ENCODE peak calls at places on chromosome 22, in ten cellular contexts. I, Q, Y, T, V, G, F, M, N and A are unnamed samples.

GRCh38 chr22:41366323-41367014 is 15.3 kb upstream of the TEF start:
- DNase-seq in I (no peak), Q (no peak), Y (no peak), T (no peak), V (no peak), G (no peak), F (no peak), M (no peak), N (no peak), A (no peak)

GRCh38 chr22:20212754-20213699 is 55.1 kb downstream of the RTN4R start:
- DNase-seq in I (no peak), Q (no peak), Y (peak; percentile 31), T (no peak), V (no peak), G (no peak), F (no peak), M (no peak), N (no peak), A (no peak)

GRCh38 chr22:33023119-33023827 is 34.9 kb downstream of the SYN3 start:
- DNase-seq in I (peak; percentile 52), Q (no peak), Y (peak; percentile 44), T (no peak), V (no peak), G (no peak), F (no peak), M (no peak), N (no peak), A (peak; percentile 12)

GRCh38 chr22:28435271-28435825 is 244.3 kb downstream of the TTC28 start:
- DNase-seq in I (no peak), Q (no peak), Y (no peak), T (no peak), V (peak; percentile 49), G (no peak), F (no peak), M (no peak), N (no peak), A (no peak)

GRCh38 chr22:17154971-17155370 is 4.1 kb downstream of the HDHD5 start:
- DNase-seq in I (no peak), Q (no peak), Y (no peak), T (no peak), V (no peak), G (no peak), F (no peak), M (no peak), N (no peak), A (no peak)

GRCh38 chr22:42268852-42269406 is 1.5 kb downstream of the TCF20 start:
- DNase-seq in I (no peak), Q (no peak), Y (no peak), T (no peak), V (no peak), G (no peak), F (no peak), M (no peak), N (no peak), A (no peak)

GRCh38 chr22:21796863-21797262 is 61.3 kb upstream of the YPEL1 start:
- DNase-seq in I (no peak), Q (no peak), Y (no peak), T (no peak), V (no peak), G (no peak), F (no peak), M (no peak), N (no peak), A (no peak)

GRCh38 chr22:39414377-39414776 is 14.8 kb downstream of the TAB1 start:
- DNase-seq in I (no peak), Q (no peak), Y (peak; percentile 31), T (no peak), V (peak; percentile 32), G (no peak), F (no peak), M (no peak), N (no peak), A (no peak)

GRCh38 chr22:27598792-27599191 is 202.8 kb downstream of the MN1 start:
- DNase-seq in I (no peak), Q (no peak), Y (no peak), T (no peak), V (no peak), G (no peak), F (no peak), M (no peak), N (no peak), A (no peak)

GRCh38 chr22:25829808-25830777 is 88.1 kb downstream of the MYO18B start:
- DNase-seq in I (no peak), Q (no peak), Y (no peak), T (no peak), V (no peak), G (no peak), F (no peak), M (no peak), N (no peak), A (no peak)

GRCh38 chr22:19818264-19819208 is 36.1 kb downstream of the GNB1L start:
- DNase-seq in I (no peak), Q (no peak), Y (no peak), T (no peak), V (no peak), G (no peak), F (no peak), M (no peak), N (no peak), A (no peak)

GRCh38 chr22:36772451-36772850 is 3.5 kb downstream of the IFT27 start:
- DNase-seq in I (no peak), Q (peak; percentile 74), Y (no peak), T (no peak), V (no peak), G (no peak), F (no peak), M (no peak), N (no peak), A (no peak)

GRCh38 chr22:42473484-42474193 is 41.4 kb upstream of the NFAM1 start:
- DNase-seq in I (peak; percentile 48), Q (peak; percentile 46), Y (peak; percentile 8), T (peak; percentile 11), V (no peak), G (peak; percentile 13), F (no peak), M (peak; percentile 74), N (no peak), A (peak; percentile 56)

GRCh38 chr22:50581950-50582561 is 593 bp downstream of the CHKB start:
- DNase-seq in I (no peak), Q (no peak), Y (peak; percentile 55), T (no peak), V (no peak), G (no peak), F (peak; percentile 23), M (no peak), N (no peak), A (no peak)

GRCh38 chr22:37019309-37020191 is at the start of the genes MPST and TST:
- DNase-seq in I (peak; percentile 75), Q (peak; percentile 57), Y (peak; percentile 31), T (no peak), V (peak; percentile 89), G (peak; percentile 68), F (peak; percentile 32), M (peak; percentile 93), N (no peak), A (peak; percentile 46)

GRCh38 chr22:46652081-46652929 is 32.1 kb downstream of the GRAMD4 start:
- DNase-seq in I (peak; percentile 24), Q (no peak), Y (peak; percentile 73), T (no peak), V (peak; percentile 58), G (no peak), F (no peak), M (no peak), N (no peak), A (no peak)

GRCh38 chr22:26172389-26172990 is 3.2 kb downstream of the SEZ6L start:
- DNase-seq in I (peak; percentile 39), Q (peak; percentile 29), Y (peak; percentile 57), T (no peak), V (no peak), G (peak; percentile 59), F (peak; percentile 2), M (peak; percentile 82), N (no peak), A (peak; percentile 24)

GRCh38 chr22:32574957-32575893 is 100.6 kb downstream of the FBXO7 start:
- DNase-seq in I (no peak), Q (no peak), Y (peak; percentile 60), T (no peak), V (no peak), G (no peak), F (no peak), M (peak; percentile 45), N (no peak), A (no peak)

GRCh38 chr22:23259916-23260644 is 79.8 kb downstream of the BCR start:
- DNase-seq in I (no peak), Q (no peak), Y (no peak), T (no peak), V (no peak), G (no peak), F (no peak), M (no peak), N (no peak), A (no peak)

GRCh38 chr22:25741692-25742626 is at the start of gene MYO18B:
- DNase-seq in I (no peak), Q (no peak), Y (no peak), T (no peak), V (peak; percentile 83), G (no peak), F (no peak), M (no peak), N (no peak), A (no peak)